ENCODE peak calls at places on chromosome 7, in nine cellular contexts. C is lower lobe of right lung, K is prostate gland, V is IMR-90, I is transverse colon, B is kidney, U is sigmoid colon, H is left ventricle myocardium inferior, E is hepatocyte. Q is an unnamed sample.
A peak's percentile ranks its signal among the peaks of the same experiment; 100 is the strongest.

GRCh38 chr7:157397751-157398691 is 61.2 kb downstream of the DNAJB6 start:
- DNase-seq in I (peak; percentile 25), U (peak; percentile 61), H (peak; percentile 63), C (peak; percentile 58), B (peak; percentile 77), K (no peak), V (peak; percentile 81), E (peak; percentile 66), Q (no peak)

GRCh38 chr7:123190109-123190831 is 9.5 kb downstream of the SLC13A1 start:
- DNase-seq in E (no peak), H (no peak), K (no peak), U (no peak), C (no peak), B (peak; percentile 24), V (no peak), I (no peak), Q (no peak)

GRCh38 chr7:68868975-68869374 is 729.3 kb upstream of the AUTS2 start:
- DNase-seq in C (no peak), U (no peak), H (no peak), V (no peak), E (no peak), B (no peak), K (no peak), I (no peak), Q (no peak)

GRCh38 chr7:127900735-127901685 is 130.2 kb downstream of the LRRC4 start:
- DNase-seq in U (no peak), V (no peak), E (no peak), B (no peak), I (no peak), H (no peak), K (no peak), C (no peak), Q (no peak)

GRCh38 chr7:66344166-66344565 is 139.0 kb downstream of the TPST1 start:
- DNase-seq in B (no peak), I (no peak), U (no peak), K (no peak), C (no peak), V (peak; percentile 71), H (no peak), E (no peak), Q (no peak)

GRCh38 chr7:134420509-134421125 is 38.3 kb downstream of the AKR1B1 start:
- DNase-seq in V (peak; percentile 55), C (no peak), K (peak; percentile 42), E (peak; percentile 74), B (no peak), I (peak; percentile 54), U (no peak), H (no peak), Q (no peak)

GRCh38 chr7:46123-46829 is 146.1 kb upstream of the FAM20C start:
- DNase-seq in I (peak; percentile 4), V (no peak), C (peak; percentile 20), E (no peak), B (peak; percentile 44), K (peak; percentile 1), H (no peak), U (peak; percentile 51), Q (peak; percentile 43)

GRCh38 chr7:19066109-19066508 is 51.3 kb downstream of the TWIST1 start:
- DNase-seq in H (no peak), U (no peak), E (no peak), V (peak; percentile 17), C (no peak), B (no peak), I (no peak), K (no peak), Q (no peak)

GRCh38 chr7:16078076-16078952 is 343.0 kb downstream of the CRPPA start:
- DNase-seq in C (no peak), V (peak; percentile 64), E (peak; percentile 76), U (no peak), K (peak; percentile 45), B (no peak), H (no peak), I (no peak), Q (no peak)

GRCh38 chr7:149067869-149068268 is 22.6 kb downstream of the ZNF786 start:
- DNase-seq in B (no peak), V (no peak), K (no peak), U (no peak), H (no peak), I (no peak), E (no peak), C (no peak), Q (no peak)

GRCh38 chr7:53984776-53985175 is 557.4 kb upstream of the VSTM2A start:
- DNase-seq in H (no peak), B (no peak), E (no peak), V (no peak), C (no peak), U (no peak), K (no peak), I (no peak), Q (no peak)

GRCh38 chr7:143172354-143172753 is 10.9 kb upstream of the TAS2R39 start:
- DNase-seq in C (peak; percentile 77), B (peak; percentile 68), U (peak; percentile 67), K (peak; percentile 83), E (no peak), H (no peak), I (peak; percentile 66), V (no peak), Q (peak; percentile 61)

GRCh38 chr7:157497744-157498541 is 161.1 kb downstream of the DNAJB6 start:
- DNase-seq in B (no peak), K (no peak), I (no peak), E (no peak), V (no peak), H (no peak), U (peak; percentile 40), C (no peak), Q (no peak)

GRCh38 chr7:134922730-134923704 is 63.3 kb upstream of the AGBL3 start:
- DNase-seq in U (no peak), K (no peak), B (no peak), I (no peak), E (no peak), H (no peak), V (no peak), C (no peak), Q (no peak)

GRCh38 chr7:96304573-96304972 is 17.3 kb downstream of the SLC25A13 start:
- DNase-seq in I (no peak), E (no peak), U (no peak), V (no peak), C (no peak), K (no peak), B (no peak), H (no peak), Q (no peak)

DNA sequence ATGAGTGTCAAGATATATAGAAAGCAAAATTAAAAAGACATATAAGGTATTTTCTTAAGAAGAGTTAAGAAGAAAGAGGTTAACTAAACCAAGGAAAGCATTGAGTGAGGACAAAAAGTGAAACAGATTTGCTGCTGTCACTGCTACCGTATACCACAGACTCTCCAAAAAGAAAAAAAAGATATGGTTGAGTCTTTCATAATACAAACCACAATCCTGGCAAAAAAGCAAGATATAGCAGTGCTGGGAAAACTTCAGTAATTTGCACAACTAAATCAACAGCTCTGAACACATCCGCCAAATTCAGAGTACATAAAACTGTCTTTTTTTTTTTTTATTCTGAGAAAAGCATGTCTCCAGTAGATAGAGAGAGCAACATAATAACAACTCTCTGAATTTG is 114.7 kb downstream of the ETV1 start:
- DNase-seq in U (no peak), I (no peak), C (no peak), H (no peak), K (peak; percentile 29), E (no peak), B (no peak), V (peak; percentile 66), Q (no peak)
- H3K27ac ChIP-seq in U (no peak overlapping the region), I (no peak overlapping the region), C (peak overlapping the region; percentile 6), H (no peak overlapping the region), K (no peak overlapping the region), E (no peak overlapping the region), B (no peak overlapping the region), V (no peak overlapping the region), Q (peak overlapping the region; percentile 27)

GRCh38 chr7:155398944-155399343 is 59.0 kb upstream of the EN2 start:
- DNase-seq in K (no peak), V (no peak), I (no peak), C (no peak), H (no peak), E (no peak), U (no peak), B (peak; percentile 56), Q (no peak)
- H3K4me3 ChIP-seq in K (no peak overlapping the region), V (no peak overlapping the region), I (no peak overlapping the region), C (no peak overlapping the region), H (no peak overlapping the region), E (no peak overlapping the region), U (no peak overlapping the region), B (no peak overlapping the region), Q (no peak overlapping the region)

GRCh38 chr7:82229164-82229563 is 214.4 kb downstream of the CACNA2D1 start:
- DNase-seq in I (no peak), H (no peak), U (no peak), B (no peak), C (no peak), E (no peak), V (no peak), K (no peak), Q (no peak)

GRCh38 chr7:82230826-82231581 is 212.6 kb downstream of the CACNA2D1 start:
- DNase-seq in B (no peak), V (no peak), K (no peak), E (no peak), C (no peak), I (no peak), U (no peak), H (no peak), Q (no peak)

GRCh38 chr7:82235710-82236109 is 207.9 kb downstream of the CACNA2D1 start:
- DNase-seq in K (no peak), U (no peak), I (no peak), H (no peak), C (no peak), B (no peak), V (peak; percentile 64), E (no peak), Q (no peak)

DNA sequence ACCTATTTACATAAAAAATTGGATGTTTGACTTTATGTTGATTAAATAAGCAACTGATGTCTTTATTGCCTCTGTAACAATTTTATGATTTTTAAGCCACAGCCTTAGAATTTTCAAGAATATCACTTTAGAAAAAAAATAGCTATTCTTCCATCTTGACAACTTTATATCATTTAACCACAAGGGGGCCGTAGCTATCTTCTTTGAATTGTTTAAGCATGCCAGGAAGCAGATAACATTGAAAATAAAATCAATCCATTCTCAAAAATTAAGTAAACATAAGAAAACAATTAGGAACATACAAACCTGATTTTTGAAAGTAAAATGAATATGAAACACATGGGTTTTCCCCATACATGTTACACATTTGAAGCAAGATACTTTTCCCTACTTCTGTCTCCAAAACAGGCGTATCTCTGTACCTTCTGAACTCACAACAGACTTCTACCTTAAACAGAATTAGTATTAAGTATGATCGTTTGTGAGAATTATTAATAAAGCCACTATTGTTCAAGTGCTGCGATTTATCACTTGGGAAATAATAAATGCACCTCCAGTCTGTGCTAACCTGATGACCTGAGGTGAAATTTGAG is 209.0 kb downstream of the CACNA2D1 start:
- DNase-seq in E (peak; percentile 57), C (no peak), K (peak; percentile 10), I (no peak), B (no peak), U (no peak), H (no peak), V (peak; percentile 59), Q (no peak)
- TF ChIP-seq CTCF in E (peak; percentile 74), C (peak; percentile 43), K (peak; percentile 39), I (peak; percentile 55), B (peak; percentile 40), U (peak; percentile 62), H (peak; percentile 72), V (peak; percentile 75), Q (no peak)

DNA sequence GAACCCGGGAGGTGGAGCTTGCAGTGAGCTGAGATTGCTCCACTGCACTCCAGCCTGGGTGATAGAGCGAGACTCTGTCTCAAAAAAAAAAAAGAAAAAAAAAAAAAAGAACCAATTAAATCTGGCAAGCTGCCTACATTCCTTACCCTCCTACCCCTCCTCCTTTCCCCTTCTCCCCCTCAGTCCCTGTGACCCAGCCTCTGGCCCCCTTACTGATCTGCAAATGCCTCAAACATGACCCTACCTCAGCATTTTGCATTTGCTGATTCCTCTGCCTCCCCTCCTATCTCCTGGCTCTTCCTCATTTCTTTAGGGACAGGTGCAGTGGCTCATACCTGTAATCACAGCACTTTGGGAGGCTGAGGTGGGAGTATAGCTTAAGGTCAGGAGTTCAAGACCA is 19.3 kb downstream of the CDHR3 start:
- DNase-seq in B (no peak), V (no peak), H (no peak), E (no peak), I (no peak), U (no peak), C (no peak), K (no peak), Q (no peak)
- H3K27ac ChIP-seq in B (no peak overlapping the region), V (no peak overlapping the region), H (no peak overlapping the region), E (no peak overlapping the region), I (no peak overlapping the region), U (no peak overlapping the region), C (no peak overlapping the region), K (no peak overlapping the region), Q (no peak overlapping the region)

Q was measured in left lung.